ENCODE peak calls at places on chromosomes 3 and 15, in six cellular contexts. One of them, this sample, is unnamed.

GRCh38 chr15:77001351-77001750 is 6.4 kb downstream of the PSTPIP1 start:
- DNase-seq in psoas muscle: peak; percentile 28
- DNase-seq in fibroblast of mammary gland: no peak
- DNase-seq in heart right ventricle: no peak
- DNase-seq in IMR-90: no peak
- DNase-seq in pancreas: no peak
- DNase-seq in this sample: no peak

GRCh38 chr3:23314981-23315805 is 112.1 kb downstream of the UBE2E2 start:
- DNase-seq in pancreas: no peak
- DNase-seq in heart right ventricle: no peak
- DNase-seq in psoas muscle: no peak
- DNase-seq in IMR-90: peak; percentile 20
- DNase-seq in fibroblast of mammary gland: no peak
- DNase-seq in this sample: peak; percentile 26

GRCh38 chr3:14434541-14435151 is 32.2 kb downstream of the SLC6A6 start:
- DNase-seq in pancreas: peak; percentile 53
- DNase-seq in psoas muscle: peak; percentile 92
- DNase-seq in heart right ventricle: peak; percentile 66
- DNase-seq in fibroblast of mammary gland: no peak
- DNase-seq in IMR-90: no peak
- DNase-seq in this sample: no peak

GRCh38 chr15:60957111-60957510 is 272.0 kb downstream of the RORA start:
- DNase-seq in heart right ventricle: no peak
- DNase-seq in psoas muscle: no peak
- DNase-seq in fibroblast of mammary gland: no peak
- DNase-seq in IMR-90: no peak
- DNase-seq in pancreas: no peak
- DNase-seq in this sample: no peak

GRCh38 chr15:85453144-85453872 is 72.9 kb downstream of the AKAP13 start:
- DNase-seq in IMR-90: no peak
- DNase-seq in psoas muscle: no peak
- DNase-seq in pancreas: no peak
- DNase-seq in fibroblast of mammary gland: peak; percentile 17
- DNase-seq in heart right ventricle: no peak
- DNase-seq in this sample: peak; percentile 34

GRCh38 chr15:45186771-45187577 is 792 bp downstream of the SHF start:
- DNase-seq in pancreas: no peak
- DNase-seq in psoas muscle: no peak
- DNase-seq in heart right ventricle: no peak
- DNase-seq in fibroblast of mammary gland: no peak
- DNase-seq in IMR-90: no peak
- DNase-seq in this sample: no peak

GRCh38 chr3:13884851-13885703 is 5.2 kb upstream of the WNT7A start:
- DNase-seq in heart right ventricle: no peak
- DNase-seq in psoas muscle: no peak
- DNase-seq in fibroblast of mammary gland: peak; percentile 6
- DNase-seq in pancreas: peak; percentile 69
- DNase-seq in IMR-90: no peak
- DNase-seq in this sample: peak; percentile 18

GRCh38 chr3:56836276-56837163 is 34.8 kb upstream of the ARHGEF3 start:
- DNase-seq in heart right ventricle: no peak
- DNase-seq in psoas muscle: no peak
- DNase-seq in IMR-90: no peak
- DNase-seq in fibroblast of mammary gland: peak; percentile 44
- DNase-seq in pancreas: no peak
- DNase-seq in this sample: no peak

GRCh38 chr15:31366169-31366734 is 39.6 kb downstream of the KLF13 start:
- DNase-seq in heart right ventricle: peak; percentile 55
- DNase-seq in pancreas: peak; percentile 47
- DNase-seq in IMR-90: no peak
- DNase-seq in fibroblast of mammary gland: peak; percentile 49
- DNase-seq in psoas muscle: peak; percentile 84
- DNase-seq in this sample: peak; percentile 40

GRCh38 chr15:88249220-88249619 is 7.3 kb downstream of the NTRK3 start:
- DNase-seq in heart right ventricle: no peak
- DNase-seq in IMR-90: no peak
- DNase-seq in psoas muscle: no peak
- DNase-seq in pancreas: no peak
- DNase-seq in fibroblast of mammary gland: no peak
- DNase-seq in this sample: no peak

GRCh38 chr15:91311986-91312385 is 211.9 kb downstream of the SV2B start:
- DNase-seq in heart right ventricle: no peak
- DNase-seq in pancreas: no peak
- DNase-seq in IMR-90: no peak
- DNase-seq in fibroblast of mammary gland: no peak
- DNase-seq in psoas muscle: no peak
- DNase-seq in this sample: no peak

GRCh38 chr15:27025411-27026051 is 54.5 kb downstream of the GABRG3 start:
- DNase-seq in pancreas: no peak
- DNase-seq in heart right ventricle: no peak
- DNase-seq in fibroblast of mammary gland: no peak
- DNase-seq in IMR-90: no peak
- DNase-seq in psoas muscle: no peak
- DNase-seq in this sample: no peak

GRCh38 chr3:123853686-123854372 is 30.3 kb downstream of the MYLK start:
- DNase-seq in psoas muscle: no peak
- DNase-seq in heart right ventricle: no peak
- DNase-seq in IMR-90: no peak
- DNase-seq in fibroblast of mammary gland: no peak
- DNase-seq in pancreas: no peak
- DNase-seq in this sample: no peak

GRCh38 chr3:170470063-170471006 is 51.7 kb downstream of the CLDN11 start:
- DNase-seq in fibroblast of mammary gland: peak; percentile 85
- DNase-seq in IMR-90: peak; percentile 88
- DNase-seq in psoas muscle: no peak
- DNase-seq in pancreas: no peak
- DNase-seq in heart right ventricle: no peak
- DNase-seq in this sample: peak; percentile 65

GRCh38 chr3:86175051-86175536 is 815.9 kb downstream of the VGLL3 start:
- DNase-seq in psoas muscle: no peak
- DNase-seq in IMR-90: no peak
- DNase-seq in heart right ventricle: no peak
- DNase-seq in fibroblast of mammary gland: no peak
- DNase-seq in pancreas: no peak
- DNase-seq in this sample: no peak

GRCh38 chr3:41328916-41329315 is 129.6 kb downstream of the CTNNB1 start:
- DNase-seq in IMR-90: peak; percentile 38
- DNase-seq in heart right ventricle: no peak
- DNase-seq in psoas muscle: no peak
- DNase-seq in pancreas: no peak
- DNase-seq in fibroblast of mammary gland: peak; percentile 24
- DNase-seq in this sample: peak; percentile 57

DNA sequence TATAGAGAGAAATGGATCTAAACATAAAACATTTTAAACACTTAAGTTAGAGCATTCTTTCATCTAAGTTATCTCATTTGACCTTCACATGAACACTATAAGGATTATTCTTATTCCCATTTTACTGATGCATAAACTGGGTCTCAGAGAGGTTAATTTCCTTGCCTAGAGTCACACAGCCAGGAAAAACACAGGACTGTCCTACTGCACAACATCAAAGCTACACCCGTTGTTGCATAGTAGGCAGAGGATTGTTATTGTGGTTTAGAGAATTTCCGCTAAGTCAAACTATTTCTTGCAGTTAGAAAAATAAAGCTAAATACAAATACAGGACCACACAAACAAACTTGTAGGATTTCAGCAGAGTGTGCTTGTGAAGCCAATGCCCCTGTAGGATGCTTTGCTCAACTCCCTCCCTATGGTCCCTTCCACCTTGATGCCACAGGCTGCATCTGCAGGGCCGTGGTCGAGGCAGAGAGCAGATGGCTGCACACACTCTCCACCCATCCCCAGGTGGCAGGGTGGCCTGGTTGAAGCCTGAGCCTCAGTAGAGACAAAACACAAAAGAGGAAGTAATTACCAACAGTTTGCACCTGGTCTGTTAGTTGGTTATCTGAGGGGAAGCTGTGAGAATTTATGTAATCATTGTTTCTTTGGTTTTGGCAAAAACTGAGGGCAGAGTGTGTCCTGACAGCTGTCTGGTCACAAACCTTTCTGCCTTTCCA is 41.1 kb upstream of the SKOR1 start:
- DNase-seq in fibroblast of mammary gland: no peak
- DNase-seq in heart right ventricle: no peak
- DNase-seq in psoas muscle: no peak
- DNase-seq in pancreas: no peak
- DNase-seq in IMR-90: no peak
- DNase-seq in this sample: no peak
- H3K4me3 ChIP-seq in fibroblast of mammary gland: no peak overlapping the region
- H3K4me3 ChIP-seq in heart right ventricle: no peak overlapping the region
- H3K4me3 ChIP-seq in psoas muscle: no peak overlapping the region
- H3K4me3 ChIP-seq in pancreas: no peak overlapping the region
- H3K4me3 ChIP-seq in IMR-90: no peak overlapping the region
- H3K4me3 ChIP-seq in this sample: no peak overlapping the region

DNA sequence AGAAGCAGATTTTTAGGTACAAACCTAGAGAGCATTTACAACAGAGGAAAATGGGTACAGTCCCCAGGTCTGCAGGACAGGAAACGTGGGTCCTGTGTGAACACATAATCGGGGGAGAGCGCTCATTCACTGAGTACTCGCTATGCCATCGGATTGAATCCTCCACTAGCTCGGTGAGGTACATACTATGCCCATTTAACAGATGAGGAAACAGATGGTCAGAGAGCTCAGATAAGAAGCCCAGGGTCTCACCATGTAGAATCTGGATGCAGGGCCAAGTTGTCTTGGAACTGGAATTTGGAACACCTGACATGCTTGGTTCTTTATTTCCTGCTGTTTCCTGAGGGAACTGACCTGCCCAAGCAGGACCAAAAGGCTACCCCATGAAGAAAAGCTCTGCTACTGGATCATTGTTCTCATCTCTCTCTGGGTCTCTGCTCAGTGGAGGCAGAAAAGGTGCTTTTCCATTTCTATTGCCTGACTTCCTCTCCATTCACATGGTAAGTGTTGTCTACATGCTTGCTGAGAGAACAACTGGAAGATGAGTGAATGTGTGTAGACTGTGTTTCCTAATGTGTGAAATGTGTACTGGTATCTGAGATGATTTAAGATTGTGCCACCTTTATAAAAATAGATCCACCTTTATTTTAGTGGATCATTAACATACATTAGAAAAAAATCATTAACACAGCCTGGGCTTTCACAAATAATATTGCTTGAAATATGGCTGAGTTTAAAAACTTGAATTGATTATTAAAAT is 89.1 kb downstream of the TGFBR2 start:
- DNase-seq in pancreas: no peak
- DNase-seq in heart right ventricle: no peak
- DNase-seq in psoas muscle: no peak
- DNase-seq in IMR-90: no peak
- DNase-seq in fibroblast of mammary gland: no peak
- DNase-seq in this sample: no peak
- TF ChIP-seq CTCF in pancreas: no peak
- TF ChIP-seq CTCF in heart right ventricle: no peak
- TF ChIP-seq CTCF in psoas muscle: no peak
- TF ChIP-seq CTCF in IMR-90: no peak
- TF ChIP-seq CTCF in fibroblast of mammary gland: no peak
- TF ChIP-seq CTCF in this sample: no peak

DNA sequence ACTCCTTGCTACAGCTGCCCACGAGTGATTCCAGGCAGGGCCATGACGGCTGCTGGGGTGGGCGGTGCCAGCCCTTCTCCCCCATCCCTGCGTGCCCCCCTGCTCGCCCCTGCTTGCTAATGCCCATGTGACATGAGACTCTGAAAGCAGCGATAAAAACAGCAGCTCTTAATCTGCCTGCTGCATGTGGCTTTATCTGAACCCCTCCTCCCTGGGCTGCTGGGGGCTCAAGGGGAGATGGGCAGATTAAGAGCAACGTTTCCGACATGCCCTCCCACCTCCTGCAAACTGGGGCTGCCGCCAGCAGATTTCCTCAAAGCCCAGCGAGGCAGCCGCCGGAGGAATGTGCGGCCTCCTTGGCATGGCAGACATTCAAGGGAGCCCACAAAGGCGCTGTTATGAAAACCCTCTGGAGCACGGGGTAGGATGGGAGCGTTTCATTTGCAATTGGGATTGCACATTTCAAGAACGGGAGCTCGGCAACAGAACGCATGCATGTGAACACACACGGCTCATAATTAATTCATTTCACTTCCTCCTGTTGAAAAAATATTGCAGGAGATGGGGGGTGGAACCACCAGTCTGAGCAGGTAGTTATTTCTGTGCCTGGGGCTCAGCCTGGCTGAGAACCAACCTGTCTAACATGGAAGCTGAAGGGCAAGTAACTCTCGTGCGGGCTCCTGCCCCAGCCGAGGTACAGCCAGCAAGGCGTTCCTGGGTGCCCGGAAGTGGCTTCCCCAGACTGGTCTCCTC is 504.2 kb upstream of the PROK2 start:
- DNase-seq in psoas muscle: no peak
- DNase-seq in pancreas: peak; percentile 34
- DNase-seq in fibroblast of mammary gland: no peak
- DNase-seq in heart right ventricle: no peak
- DNase-seq in IMR-90: peak; percentile 57
- DNase-seq in this sample: peak; percentile 63
- H3K4me3 ChIP-seq in psoas muscle: peak overlapping the region; percentile 1
- H3K4me3 ChIP-seq in pancreas: no peak overlapping the region
- H3K4me3 ChIP-seq in fibroblast of mammary gland: no peak overlapping the region
- H3K4me3 ChIP-seq in heart right ventricle: peak overlapping the region; percentile 29
- H3K4me3 ChIP-seq in IMR-90: peak overlapping the region; percentile 3
- H3K4me3 ChIP-seq in this sample: no peak overlapping the region

DNA sequence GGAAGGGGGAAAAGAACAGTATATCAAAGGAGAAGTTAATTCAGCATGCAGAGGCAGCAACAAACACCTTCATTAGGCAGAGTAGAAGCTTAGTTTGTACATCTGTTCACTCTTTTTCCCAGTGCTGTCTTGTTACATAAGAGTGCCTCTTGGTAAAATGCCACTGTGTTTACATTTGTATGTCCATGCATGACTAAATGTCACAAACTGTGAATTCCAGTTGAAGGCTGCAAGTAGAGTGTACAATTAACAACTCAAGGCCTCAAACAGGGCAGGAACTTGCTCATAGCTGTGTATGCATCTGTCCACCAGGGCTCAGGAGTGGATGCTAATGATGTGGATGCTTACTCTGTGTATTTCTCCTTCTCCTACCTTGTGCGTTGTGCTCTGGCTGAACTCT is 214.2 kb upstream of the TPM1 start:
- DNase-seq in IMR-90: no peak
- DNase-seq in heart right ventricle: no peak
- DNase-seq in psoas muscle: no peak
- DNase-seq in pancreas: no peak
- DNase-seq in fibroblast of mammary gland: no peak
- DNase-seq in this sample: no peak
- TF ChIP-seq CTCF in IMR-90: no peak
- TF ChIP-seq CTCF in heart right ventricle: no peak
- TF ChIP-seq CTCF in psoas muscle: no peak
- TF ChIP-seq CTCF in pancreas: no peak
- TF ChIP-seq CTCF in fibroblast of mammary gland: no peak
- TF ChIP-seq CTCF in this sample: peak; percentile 34

This sample was measured in choroid plexus epithelial cell.